ENCODE peak calls at places on chromosomes 6 and 20, in ten cellular contexts. G is transverse colon, N is AG09309, F is lower lobe of right lung, T is uterus, H is GM06990, S is dorsolateral prefrontal cortex, A is psoas muscle, M is heart right ventricle, V is adrenal gland. I is an unnamed sample.
A peak's percentile ranks its signal among the peaks of the same experiment; 100 is the strongest.

GRCh38 chr6:22102671-22103070 is 194.2 kb downstream of the PRL start:
- DNase-seq in G (no peak), N (no peak), F (no peak), T (no peak), H (peak; percentile 30), S (no peak), A (no peak), M (no peak), V (no peak), I (no peak)

GRCh38 chr6:160174681-160175080 is 53.1 kb downstream of the SLC22A1 start:
- DNase-seq in G (no peak), N (no peak), F (no peak), T (no peak), H (no peak), S (no peak), A (no peak), M (no peak), V (no peak), I (no peak)

GRCh38 chr20:1448081-1448627 is 18.5 kb downstream of the NSFL1C start:
- DNase-seq in G (no peak), N (no peak), F (no peak), T (no peak), H (no peak), S (no peak), A (no peak), M (no peak), V (no peak), I (no peak)

GRCh38 chr20:33359399-33360261 is 41.7 kb downstream of the CDK5RAP1 start:
- DNase-seq in G (no peak), N (no peak), F (no peak), T (no peak), H (no peak), S (no peak), A (no peak), M (no peak), V (no peak), I (peak; percentile 61)

GRCh38 chr6:134041093-134041492 is 11.3 kb downstream of the SLC2A12 start:
- DNase-seq in G (no peak), N (peak; percentile 20), F (no peak), T (no peak), H (no peak), S (no peak), A (no peak), M (no peak), V (no peak), I (no peak)

GRCh38 chr6:134948708-134949107 is 1.2 kb downstream of the ALDH8A1 start:
- DNase-seq in G (no peak), N (no peak), F (no peak), T (no peak), H (no peak), S (no peak), A (no peak), M (no peak), V (no peak), I (no peak)

GRCh38 chr20:58549231-58549630 is 34.0 kb upstream of the APCDD1L start:
- DNase-seq in G (no peak), N (no peak), F (no peak), T (no peak), H (no peak), S (no peak), A (no peak), M (no peak), V (no peak), I (no peak)

GRCh38 chr20:2042400-2042799 is 48.5 kb upstream of the PDYN start:
- DNase-seq in G (no peak), N (peak; percentile 10), F (no peak), T (no peak), H (no peak), S (no peak), A (no peak), M (no peak), V (no peak), I (no peak)

GRCh38 chr20:37956099-37956498 is 53.2 kb downstream of the VSTM2L start:
- DNase-seq in G (no peak), N (no peak), F (no peak), T (no peak), H (no peak), S (no peak), A (no peak), M (no peak), V (no peak), I (no peak)

GRCh38 chr6:105452924-105453756 is 50.3 kb upstream of the PREP start:
- DNase-seq in G (peak; percentile 25), N (no peak), F (peak; percentile 51), T (no peak), H (peak; percentile 26), S (peak; percentile 71), A (no peak), M (no peak), V (no peak), I (no peak)

GRCh38 chr6:99334526-99335127 is 14.8 kb downstream of the FAXC start:
- DNase-seq in G (no peak), N (peak; percentile 28), F (no peak), T (no peak), H (peak; percentile 45), S (no peak), A (no peak), M (no peak), V (peak; percentile 23), I (peak; percentile 16)

GRCh38 chr6:144559865-144560603 is 274.9 kb downstream of the UTRN start:
- DNase-seq in G (no peak), N (no peak), F (no peak), T (no peak), H (no peak), S (no peak), A (no peak), M (no peak), V (peak; percentile 19), I (no peak)

GRCh38 chr6:54050750-54051149 is 60.5 kb upstream of the MLIP start:
- DNase-seq in G (no peak), N (no peak), F (no peak), T (no peak), H (no peak), S (no peak), A (no peak), M (no peak), V (no peak), I (no peak)

GRCh38 chr6:158611600-158612041 is 32.9 kb downstream of the DYNLT1 start:
- DNase-seq in G (no peak), N (no peak), F (no peak), T (no peak), H (no peak), S (no peak), A (no peak), M (no peak), V (no peak), I (peak; percentile 80)

GRCh38 chr6:29827579-29828470 is at the start of gene HLA-G:
- DNase-seq in G (no peak), N (no peak), F (no peak), T (no peak), H (no peak), S (no peak), A (no peak), M (no peak), V (no peak), I (no peak)
- H3K4me3 ChIP-seq in G (peak within 1 kb of the TSS; percentile 9), N (no peak within 1 kb of the TSS), F (peak within 1 kb of the TSS; percentile 42), T (no peak within 1 kb of the TSS), H (peak within 1 kb of the TSS; percentile 58), S (peak within 1 kb of the TSS; percentile 39), A (peak within 1 kb of the TSS; percentile 46), M (peak within 1 kb of the TSS; percentile 35), V (no peak within 1 kb of the TSS), I (no peak within 1 kb of the TSS)

GRCh38 chr6:125216015-125216414 is 62.4 kb downstream of the TPD52L1 start:
- DNase-seq in G (no peak), N (no peak), F (no peak), T (no peak), H (no peak), S (no peak), A (no peak), M (no peak), V (no peak), I (no peak)
- H3K4me3 ChIP-seq in G (no peak overlapping the region), N (no peak overlapping the region), F (no peak overlapping the region), T (no peak overlapping the region), H (no peak overlapping the region), S (no peak overlapping the region), A (peak overlapping the region; percentile 8), M (no peak overlapping the region), V (no peak overlapping the region), I (no peak overlapping the region)

GRCh38 chr20:309841-310644 is 12.7 kb downstream of the ZCCHC3 start:
- DNase-seq in G (peak; percentile 91), N (peak; percentile 96), F (peak; percentile 98), T (peak; percentile 98), H (peak; percentile 88), S (peak; percentile 100), A (peak; percentile 98), M (peak; percentile 99), V (peak; percentile 100), I (peak; percentile 99)
- H3K4me3 ChIP-seq in G (peak overlapping the region; percentile 36), N (peak overlapping the region; percentile 56), F (peak overlapping the region; percentile 60), T (peak overlapping the region; percentile 38), H (no peak overlapping the region), S (peak overlapping the region; percentile 73), A (peak overlapping the region; percentile 60), M (peak overlapping the region; percentile 61), V (no peak overlapping the region), I (peak overlapping the region; percentile 24)

DNA sequence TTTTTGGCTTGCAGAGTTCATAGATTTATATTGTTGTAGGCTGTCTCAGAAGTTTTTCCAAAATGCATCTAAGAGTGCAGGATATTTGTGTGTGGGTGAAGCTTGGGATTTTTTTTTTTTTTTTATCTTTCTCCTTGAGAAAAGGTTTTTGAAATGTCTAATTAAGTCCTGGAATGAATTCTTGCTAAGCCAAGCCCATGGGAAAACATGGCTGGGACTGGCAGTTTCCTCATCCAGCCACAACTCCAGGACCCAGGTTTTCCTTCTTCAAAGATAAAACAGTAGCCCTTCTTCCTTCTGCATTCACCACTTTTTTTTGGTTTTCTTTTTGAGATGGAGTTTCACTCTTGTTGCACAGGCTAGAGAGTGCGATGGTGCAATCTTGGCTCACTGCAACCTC is 242.5 kb upstream of the JAG1 start:
- DNase-seq in G (no peak), N (no peak), F (no peak), T (no peak), H (no peak), S (no peak), A (no peak), M (no peak), V (no peak), I (no peak)
- H3K4me3 ChIP-seq in G (no peak overlapping the region), N (no peak overlapping the region), F (no peak overlapping the region), T (no peak overlapping the region), H (no peak overlapping the region), S (no peak overlapping the region), A (no peak overlapping the region), M (no peak overlapping the region), V (no peak overlapping the region), I (no peak overlapping the region)

DNA sequence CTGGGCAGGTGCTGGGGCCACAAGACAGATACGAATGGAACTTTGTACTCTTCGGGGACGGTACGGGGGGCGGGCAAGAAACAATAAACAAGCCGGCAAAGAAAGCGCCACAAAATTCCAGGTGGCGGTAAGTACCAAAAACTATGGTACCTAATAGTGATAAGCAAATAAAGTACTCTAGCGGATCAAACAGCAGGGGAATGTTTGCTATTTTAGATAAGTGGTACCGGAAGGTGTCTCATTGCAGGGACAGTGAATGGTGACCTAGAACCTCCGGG is 15.1 kb upstream of the RIPK1 start:
- DNase-seq in G (no peak), N (no peak), F (no peak), T (no peak), H (no peak), S (no peak), A (no peak), M (no peak), V (no peak), I (no peak)
- H3K4me3 ChIP-seq in G (peak overlapping the region; percentile 39), N (no peak overlapping the region), F (peak overlapping the region; percentile 65), T (peak overlapping the region; percentile 41), H (peak overlapping the region; percentile 52), S (peak overlapping the region; percentile 63), A (peak overlapping the region; percentile 66), M (peak overlapping the region; percentile 56), V (no peak overlapping the region), I (no peak overlapping the region)

GRCh38 chr6:156996265-156996664 is 219.1 kb downstream of the ARID1B start:
- DNase-seq in G (no peak), N (no peak), F (no peak), T (no peak), H (no peak), S (no peak), A (no peak), M (no peak), V (no peak), I (no peak)
- H3K4me3 ChIP-seq in G (no peak overlapping the region), N (no peak overlapping the region), F (no peak overlapping the region), T (no peak overlapping the region), H (no peak overlapping the region), S (no peak overlapping the region), A (no peak overlapping the region), M (no peak overlapping the region), V (no peak overlapping the region), I (no peak overlapping the region)

I was measured in thyroid gland.